ENCODE peak calls at places on chromosomes 2 and 18, in four cellular contexts. W, V, K and A are unnamed samples.

GRCh38 chr2:33069894-33070651 is 123.3 kb downstream of the LTBP1 start:
- DNase-seq in W (peak; percentile 97), V (no peak), K (no peak), A (no peak)

GRCh38 chr2:424306-425172 is 136.6 kb upstream of the ALKAL2 start:
- DNase-seq in W (peak; percentile 18), V (no peak), K (no peak), A (no peak)

GRCh38 chr2:1976725-1977416 is 232.6 kb upstream of the PXDN start:
- DNase-seq in W (no peak), V (no peak), K (no peak), A (no peak)

GRCh38 chr2:225740086-225740485 is 340.6 kb downstream of the NYAP2 start:
- DNase-seq in W (no peak), V (no peak), K (no peak), A (no peak)

GRCh38 chr2:229218329-229218921 is 52.7 kb downstream of the PID1 start:
- DNase-seq in W (no peak), V (no peak), K (no peak), A (no peak)

GRCh38 chr2:69652206-69652605 is 8.7 kb upstream of the AAK1 start:
- DNase-seq in W (peak; percentile 67), V (no peak), K (no peak), A (no peak)

GRCh38 chr2:19673213-19673791 is 228.5 kb downstream of the TTC32 start:
- DNase-seq in W (peak; percentile 51), V (no peak), K (no peak), A (no peak)

GRCh38 chr2:64915510-64915900 is 73.7 kb upstream of the SLC1A4 start:
- DNase-seq in W (no peak), V (no peak), K (no peak), A (no peak)

GRCh38 chr18:58579561-58580047 is 49.3 kb downstream of the ALPK2 start:
- DNase-seq in W (peak; percentile 79), V (no peak), K (no peak), A (no peak)

GRCh38 chr2:167689444-167689843 is 558.0 kb downstream of the STK39 start:
- DNase-seq in W (peak; percentile 41), V (no peak), K (no peak), A (no peak)

GRCh38 chr2:104050632-104051242 is 803.2 kb upstream of the POU3F3 start:
- DNase-seq in W (no peak), V (no peak), K (no peak), A (no peak)

GRCh38 chr2:40431600-40431955 is 20.3 kb downstream of the SLC8A1 start:
- DNase-seq in W (no peak), V (no peak), K (no peak), A (no peak)

GRCh38 chr2:222730346-222731065 is 59.0 kb downstream of the MOGAT1 start:
- DNase-seq in W (no peak), V (no peak), K (no peak), A (peak; percentile 36)

GRCh38 chr2:237438082-237438925 is 24.3 kb upstream of the COL6A3 start:
- DNase-seq in W (no peak), V (no peak), K (no peak), A (no peak)

GRCh38 chr2:45568935-45569334 is 42.1 kb downstream of the SRBD1 start:
- DNase-seq in W (no peak), V (no peak), K (no peak), A (no peak)

GRCh38 chr2:31442376-31442775 is 27.8 kb upstream of the XDH start:
- DNase-seq in W (no peak), V (no peak), K (no peak), A (no peak)

GRCh38 chr2:34912084-34912483 is 1313.0 kb upstream of the FAM98A start:
- DNase-seq in W (no peak), V (peak; percentile 31), K (no peak), A (peak; percentile 28)

GRCh38 chr18:59881728-59882685 is 17.8 kb upstream of the PMAIP1 start:
- DNase-seq in W (peak; percentile 64), V (no peak), K (peak; percentile 25), A (no peak)

GRCh38 chr2:138245309-138245708 is 256.3 kb upstream of the SPOPL start:
- DNase-seq in W (no peak), V (no peak), K (no peak), A (no peak)

GRCh38 chr2:239910404-239910803 is 114.7 kb downstream of the NDUFA10 start:
- DNase-seq in W (no peak), V (no peak), K (no peak), A (no peak)

GRCh38 chr2:22485456-22485855 is 899.5 kb upstream of the KLHL29 start:
- DNase-seq in W (no peak), V (no peak), K (no peak), A (no peak)

GRCh38 chr2:133862400-133862977 is 294.2 kb upstream of the NCKAP5 start:
- DNase-seq in W (no peak), V (no peak), K (no peak), A (no peak)

GRCh38 chr2:99662761-99663341 is 173.0 kb upstream of the REV1 start:
- DNase-seq in W (no peak), V (no peak), K (no peak), A (no peak)

GRCh38 chr2:215677466-215677865 is 241.6 kb upstream of the FN1 start:
- DNase-seq in W (no peak), V (no peak), K (no peak), A (no peak)

GRCh38 chr18:39843546-39843945 is 2111.5 kb upstream of the PIK3C3 start:
- DNase-seq in W (no peak), V (no peak), K (no peak), A (no peak)

GRCh38 chr2:105407946-105408743 is 9.3 kb upstream of the FHL2 start:
- DNase-seq in W (no peak), V (no peak), K (no peak), A (no peak)

DNA sequence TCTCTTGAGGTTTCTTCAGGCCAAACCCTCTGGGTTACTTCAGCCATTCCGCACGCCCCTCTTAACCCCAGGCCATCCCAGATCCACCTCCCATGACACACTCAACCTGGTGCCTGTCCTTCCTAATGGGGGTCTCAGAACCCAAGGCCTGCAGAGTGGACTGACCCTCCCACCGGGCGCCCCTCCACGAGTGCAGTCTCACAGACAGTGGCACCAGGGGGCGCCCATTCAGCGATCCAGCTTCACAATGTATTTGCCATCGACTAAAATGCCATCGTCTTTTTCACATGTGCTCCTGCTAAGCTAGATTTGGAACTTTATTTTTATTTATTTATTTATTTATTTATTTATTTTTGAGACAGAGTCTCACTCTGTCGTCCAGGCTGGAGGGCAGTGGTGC is 38.5 kb downstream of the INPP5D start:
- DNase-seq in W (no peak), V (no peak), K (peak; percentile 41), A (no peak)
- TF ChIP-seq CTCF in W (peak; percentile 26), V (peak; percentile 39), K (no peak), A (peak; percentile 19)

GRCh38 chr2:3443083-3443482 is 63.6 kb downstream of the TRAPPC12 start:
- DNase-seq in W (no peak), V (no peak), K (no peak), A (no peak)

GRCh38 chr2:3447789-3448317 is 68.4 kb downstream of the TRAPPC12 start:
- DNase-seq in W (no peak), V (no peak), K (peak; percentile 17), A (no peak)

GRCh38 chr2:3443685-3444084 is 64.2 kb downstream of the TRAPPC12 start:
- DNase-seq in W (peak; percentile 48), V (no peak), K (no peak), A (no peak)

GRCh38 chr2:3446381-3446780 is 66.9 kb downstream of the TRAPPC12 start:
- DNase-seq in W (no peak), V (no peak), K (no peak), A (no peak)

GRCh38 chr2:3445891-3446290 is 66.4 kb downstream of the TRAPPC12 start:
- DNase-seq in W (no peak), V (no peak), K (no peak), A (no peak)
- TF ChIP-seq CTCF in W (no peak), V (no peak), K (no peak), A (no peak)

GRCh38 chr2:5925620-5926019 is 233.4 kb downstream of the SOX11 start:
- DNase-seq in W (no peak), V (no peak), K (no peak), A (no peak)
- TF ChIP-seq CTCF in W (no peak), V (no peak), K (no peak), A (no peak)

DNA sequence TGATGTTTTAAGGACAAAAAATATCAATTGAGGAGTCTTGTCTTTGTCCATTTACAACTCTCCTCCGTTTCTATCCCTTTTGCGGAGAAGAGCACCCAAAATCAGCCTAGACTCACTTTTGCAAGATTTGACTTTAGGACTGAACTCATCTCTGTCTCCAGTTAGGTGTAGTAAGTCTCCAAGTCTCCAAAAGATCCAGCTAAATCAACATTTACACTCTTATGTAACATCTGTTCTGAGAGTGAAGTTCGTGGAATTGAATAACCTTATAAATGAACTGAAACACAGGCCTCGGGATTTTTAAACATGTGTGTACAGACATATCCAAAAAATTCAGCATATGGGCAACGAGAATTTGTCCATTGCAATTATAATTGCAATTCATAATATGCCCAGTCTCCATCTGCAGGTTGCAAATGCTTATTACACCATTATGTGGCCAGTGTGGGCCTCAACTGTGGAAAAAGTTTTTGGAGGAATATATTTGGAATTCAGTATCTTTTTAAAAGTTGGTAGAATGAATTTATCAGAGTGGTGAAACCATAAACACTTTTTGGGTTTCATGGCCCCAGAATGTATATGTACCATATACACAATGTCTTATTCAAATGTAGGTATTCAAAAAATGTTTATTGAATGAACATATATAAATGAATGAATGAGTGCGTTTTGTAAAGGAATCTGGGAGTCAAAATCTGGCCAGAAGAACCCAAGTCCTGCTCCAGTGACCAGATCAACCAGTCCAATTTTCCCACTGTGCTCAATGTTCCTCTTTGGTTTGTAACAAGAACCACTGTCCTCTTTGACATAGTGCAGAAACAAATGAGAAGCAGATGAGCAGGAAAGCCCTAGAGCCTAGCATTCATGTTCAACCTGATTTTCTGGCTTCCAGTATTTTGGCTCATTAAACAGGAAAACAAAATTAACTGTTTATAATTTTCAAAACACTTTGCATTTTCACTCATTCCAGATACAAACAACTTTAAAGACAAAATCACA is 23.5 kb downstream of the FAM124B start:
- DNase-seq in W (no peak), V (no peak), K (no peak), A (no peak)
- TF ChIP-seq CTCF in W (no peak), V (no peak), K (no peak), A (no peak)

GRCh38 chr2:55824554-55825096 is 99.0 kb downstream of the EFEMP1 start:
- DNase-seq in W (no peak), V (no peak), K (no peak), A (no peak)
- TF ChIP-seq CTCF in W (no peak), V (no peak), K (no peak), A (no peak)